ENCODE peak calls at places on chromosomes 11 and 22, in five cellular contexts. L, Y, J, H and I are unnamed samples.

GRCh38 chr11:93085097-93085496 is 112.7 kb downstream of the SLC36A4 start:
- DNase-seq in Y (no peak), J (no peak), L (no peak), H (no peak), I (no peak)

GRCh38 chr11:118572914-118573550 is 823 bp downstream of the ARCN1 start:
- DNase-seq in Y (no peak), J (no peak), L (no peak), H (no peak), I (no peak)

GRCh38 chr11:34899633-34900016 is 16.6 kb downstream of the APIP start:
- DNase-seq in Y (no peak), L (no peak), J (no peak), H (no peak), I (no peak)

GRCh38 chr11:94769897-94770296 is 1.7 kb downstream of the AMOTL1 start:
- DNase-seq in L (no peak), Y (no peak), J (peak), H (no peak), I (no peak)

GRCh38 chr22:37601540-37602442 is 6.8 kb upstream of the GGA1 start:
- DNase-seq in L (no peak), J (no peak), H (no peak), Y (no peak), I (no peak)

GRCh38 chr11:2825261-2825885 is 60.2 kb downstream of the CDKN1C start:
- DNase-seq in Y (no peak), J (peak), H (peak), L (no peak), I (no peak)

GRCh38 chr11:124898711-124899110 is 1.0 kb upstream of the ROBO4 start:
- DNase-seq in J (peak), Y (no peak), H (no peak), L (no peak), I (no peak)

GRCh38 chr22:44878483-44879300 is 126.3 kb downstream of the ARHGAP8 start:
- DNase-seq in Y (no peak), H (no peak), J (no peak), L (no peak), I (no peak)

GRCh38 chr11:12951376-12951775 is 57.7 kb upstream of the RASSF10 start:
- DNase-seq in H (no peak), Y (no peak), J (no peak), L (no peak), I (no peak)

GRCh38 chr22:27220349-27220748 is 563.0 kb downstream of the MIAT start:
- DNase-seq in Y (no peak), H (peak), J (no peak), L (no peak), I (no peak)

GRCh38 chr22:26894766-26895485 is 237.5 kb downstream of the MIAT start:
- DNase-seq in L (no peak), H (peak), J (no peak), Y (no peak), I (no peak)

GRCh38 chr11:41274831-41275230 is 184.6 kb downstream of the LRRC4C start:
- DNase-seq in Y (no peak), J (no peak), L (no peak), H (no peak), I (no peak)

GRCh38 chr11:118911880-118912741 is 13.6 kb downstream of the BCL9L start:
- DNase-seq in J (peak), Y (peak), H (peak), L (peak), I (no peak)

GRCh38 chr11:71948314-71949027 is 19.6 kb downstream of the RNF121 start:
- DNase-seq in H (no peak), L (no peak), Y (no peak), J (no peak), I (peak)

GRCh38 chr11:86888978-86889341 is 66.2 kb downstream of the FZD4 start:
- DNase-seq in J (no peak), Y (no peak), L (no peak), H (no peak), I (no peak)

GRCh38 chr11:109885006-109885405 is 208.2 kb upstream of the ZC3H12C start:
- DNase-seq in H (no peak), Y (no peak), L (no peak), J (no peak), I (no peak)

GRCh38 chr11:92322225-92322624 is 97.6 kb downstream of the FAT3 start:
- DNase-seq in J (no peak), H (no peak), Y (no peak), L (no peak), I (no peak)

GRCh38 chr11:28863422-28863821 is 755.2 kb downstream of the METTL15 start:
- DNase-seq in H (no peak), Y (no peak), L (no peak), J (no peak), I (no peak)

GRCh38 chr11:32511926-32512325 is 71.7 kb upstream of the EIF3M start:
- DNase-seq in L (no peak), H (no peak), Y (no peak), J (no peak), I (no peak)

GRCh38 chr11:60959445-60959844 is 7.5 kb upstream of the SLC15A3 start:
- DNase-seq in J (no peak), L (no peak), H (no peak), Y (no peak), I (no peak)

GRCh38 chr22:45905326-45905923 is 71.5 kb downstream of the WNT7B start:
- DNase-seq in J (no peak), L (no peak), H (no peak), Y (no peak), I (no peak)

GRCh38 chr11:36500315-36500721 is 9.8 kb downstream of the TRAF6 start:
- DNase-seq in J (no peak), L (no peak), H (no peak), Y (no peak), I (no peak)

GRCh38 chr11:114219559-114220349 is 76.4 kb upstream of the NNMT start:
- DNase-seq in Y (no peak), H (no peak), L (no peak), J (no peak), I (no peak)